ENCODE peak calls at places on chromosomes 13 and 19, in four cellular contexts. T is ascending aorta; Y is GM13976; C is CD4-positive, alpha-beta T cell. A is an unnamed sample.

GRCh38 chr13:49938921-49939320 is 2.8 kb upstream of the SPRYD7 start:
- DNase-seq in T (no peak), Y (no peak), C (no peak), A (no peak)

GRCh38 chr19:14156122-14156521 is 19.7 kb upstream of the ASF1B start:
- DNase-seq in T (no peak), Y (no peak), C (no peak), A (no peak)

GRCh38 chr13:76725211-76725610 is 161.0 kb downstream of the KCTD12 start:
- DNase-seq in T (no peak), Y (no peak), C (no peak), A (no peak)

GRCh38 chr13:47004552-47004951 is 107.7 kb upstream of the HTR2A start:
- DNase-seq in T (no peak), Y (no peak), C (no peak), A (no peak)

GRCh38 chr19:42143341-42144234 is 11.3 kb upstream of the POU2F2 start:
- DNase-seq in T (no peak), Y (no peak), C (no peak), A (no peak)

GRCh38 chr19:11288349-11288748 is 7.6 kb upstream of the TSPAN16 start:
- DNase-seq in T (no peak), Y (peak), C (no peak), A (peak)

GRCh38 chr19:35363001-35363590 is 4.8 kb downstream of the FFAR3 start:
- DNase-seq in T (no peak), Y (no peak), C (no peak), A (no peak)

GRCh38 chr19:55005684-55006488 is 32.2 kb downstream of the GP6 start:
- DNase-seq in T (no peak), Y (peak), C (peak), A (peak)

GRCh38 chr19:18433039-18433691 is 4.8 kb downstream of the ISYNA1 start:
- DNase-seq in T (no peak), Y (peak), C (no peak), A (peak)

GRCh38 chr13:111267784-111268183 is 52.7 kb upstream of the TEX29 start:
- DNase-seq in T (no peak), Y (no peak), C (no peak), A (no peak)

GRCh38 chr19:10044390-10044789 is 31.1 kb downstream of the RDH8 start:
- DNase-seq in T (no peak), Y (no peak), C (no peak), A (peak)

GRCh38 chr13:30346159-30346788 is 38.9 kb upstream of the KATNAL1 start:
- DNase-seq in T (no peak), Y (peak), C (peak), A (peak)

GRCh38 chr19:17468302-17469091 is 1.8 kb upstream of the SLC27A1 start:
- DNase-seq in T (no peak), Y (no peak), C (no peak), A (no peak)

DNA sequence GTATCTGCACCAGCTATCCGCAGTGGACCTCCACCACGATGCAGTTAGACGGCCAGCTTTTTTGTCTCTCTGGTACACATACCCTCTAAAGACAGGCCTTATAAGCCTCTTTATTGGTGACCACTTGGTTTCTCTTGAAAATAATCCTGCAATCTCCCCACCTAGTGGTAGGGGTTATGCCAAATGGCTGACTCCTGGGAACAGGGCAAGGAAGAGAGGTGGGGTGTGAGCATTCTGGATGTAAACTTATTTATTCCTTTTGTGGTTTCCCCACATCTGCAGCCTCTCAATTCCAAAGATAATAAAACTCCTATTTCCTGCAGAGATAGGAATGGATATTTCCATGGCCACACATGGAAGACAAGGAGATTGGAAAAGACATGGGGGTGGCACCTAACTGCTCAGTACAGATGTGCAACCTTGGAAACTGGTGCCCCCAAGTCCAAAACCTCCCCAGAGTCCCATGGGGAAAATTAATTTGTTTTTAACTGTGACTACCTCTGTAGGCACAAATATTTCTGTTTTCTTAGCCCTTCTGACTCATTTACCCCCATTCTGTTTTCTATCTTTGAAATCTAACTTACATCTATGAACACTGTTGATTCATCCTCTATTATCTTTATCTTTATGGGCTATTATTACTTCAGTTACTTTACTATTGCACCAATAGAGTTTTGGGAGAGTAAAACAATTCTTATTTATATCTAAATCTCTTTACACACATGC is 112.7 kb upstream of the TSHZ3 start:
- DNase-seq in T (no peak), Y (no peak), C (no peak), A (no peak)
- TF ChIP-seq CTCF in T (no peak), Y (no peak), C (no peak), A (no peak)

DNA sequence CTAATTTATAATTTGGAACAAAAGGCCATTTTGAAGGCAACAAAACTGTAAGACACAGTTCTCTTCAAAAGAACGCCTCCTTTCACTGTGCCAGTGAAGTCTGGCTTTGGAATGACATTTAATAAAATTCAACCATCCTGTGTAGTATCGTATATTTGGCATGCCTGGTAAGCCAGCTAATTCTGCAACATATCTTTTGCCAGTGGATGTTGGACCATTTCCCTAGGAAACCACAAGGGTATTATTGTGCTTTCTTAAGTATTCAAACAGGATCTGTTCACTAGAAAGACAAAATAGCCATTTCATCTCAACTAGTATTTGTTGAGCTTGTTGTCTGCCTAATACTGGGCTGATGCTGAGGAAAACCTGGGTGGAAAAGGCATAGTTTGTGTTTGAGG is 111.6 kb downstream of the RGCC start:
- DNase-seq in T (no peak), Y (no peak), C (no peak), A (no peak)
- TF ChIP-seq CTCF in T (no peak), Y (no peak), C (no peak), A (no peak)

GRCh38 chr19:37885392-37885791 is 21.0 kb downstream of the WDR87 start:
- DNase-seq in T (no peak), Y (no peak), C (no peak), A (no peak)
- TF ChIP-seq CTCF in T (no peak), Y (no peak), C (no peak), A (no peak)

GRCh38 chr13:63636231-63636993 is 2220.8 kb upstream of the PCDH20 start:
- DNase-seq in T (no peak), Y (no peak), C (no peak), A (peak)
- TF ChIP-seq CTCF in T (no peak), Y (no peak), C (no peak), A (peak)

A was measured in GM13977.